ENCODE peak calls at places on chromosome 10, in ten cellular contexts. X is COR-L47; S is amygdala; H is stimulated activated CD8-positive, alpha-beta memory T cell treated with anti-CD3 and anti-CD28 coated beads, Interleukin-4, amount 100 ng/mL, for 48 hours; J is RKO; L is G401; P is M059J; V is H7; W is KG1; F is NCI-H1417. R is an unnamed sample.

GRCh38 chr10:127046975-127047877 is 142.0 kb downstream of the DOCK1 start:
- DNase-seq in X (no peak), S (no peak), H (no peak), J (no peak), L (no peak), P (peak), V (no peak), W (no peak), F (no peak), R (no peak)

GRCh38 chr10:71638087-71638576 is 81.4 kb downstream of the C10orf105 start:
- DNase-seq in X (no peak), S (no peak), H (no peak), J (no peak), L (no peak), P (no peak), V (peak), W (peak), F (no peak), R (no peak)

GRCh38 chr10:132836832-132837540 is 51.0 kb upstream of the NKX6-2 start:
- DNase-seq in X (no peak), S (no peak), H (peak), J (no peak), L (peak), P (peak), V (peak), W (peak), F (no peak), R (peak)

GRCh38 chr10:86506499-86506898 is 15.1 kb downstream of the WAPL start:
- DNase-seq in X (no peak), S (no peak), H (no peak), J (no peak), L (no peak), P (peak), V (no peak), W (no peak), F (no peak), R (no peak)

GRCh38 chr10:21826725-21827124 is 176.8 kb downstream of the DNAJC1 start:
- DNase-seq in X (no peak), S (no peak), H (no peak), J (no peak), L (no peak), P (no peak), V (no peak), W (no peak), F (no peak), R (no peak)

GRCh38 chr10:95655571-95656290 is 780 bp downstream of the ALDH18A1 start:
- DNase-seq in X (no peak), S (no peak), H (peak), J (peak), L (peak), P (peak), V (peak), W (peak), F (no peak), R (no peak)

GRCh38 chr10:114839901-114840300 is 18.3 kb downstream of the FHIP2A start:
- DNase-seq in X (no peak), S (no peak), H (no peak), J (peak), L (no peak), P (no peak), V (no peak), W (no peak), F (no peak), R (no peak)

GRCh38 chr10:10564081-10564480 is 453.6 kb upstream of the CELF2 start:
- DNase-seq in X (peak), S (no peak), H (no peak), J (no peak), L (no peak), P (no peak), V (no peak), W (no peak), F (no peak), R (no peak)

GRCh38 chr10:72638586-72639440 is 12.9 kb upstream of the MICU1 start:
- DNase-seq in X (peak), S (no peak), H (no peak), J (no peak), L (no peak), P (peak), V (no peak), W (no peak), F (peak), R (no peak)

GRCh38 chr10:30447125-30447799 is 13.3 kb downstream of the MAP3K8 start:
- DNase-seq in X (no peak), S (no peak), H (no peak), J (no peak), L (no peak), P (no peak), V (no peak), W (no peak), F (no peak), R (no peak)

GRCh38 chr10:121668336-121669009 is 70.2 kb upstream of the FGFR2 start:
- DNase-seq in X (peak), S (no peak), H (no peak), J (no peak), L (peak), P (peak), V (peak), W (no peak), F (peak), R (no peak)

GRCh38 chr10:121368347-121369025 is 229.8 kb downstream of the FGFR2 start:
- DNase-seq in X (no peak), S (no peak), H (no peak), J (no peak), L (no peak), P (no peak), V (no peak), W (no peak), F (no peak), R (no peak)

GRCh38 chr10:126905776-126906703 is 812 bp downstream of the DOCK1 start:
- DNase-seq in X (no peak), S (no peak), H (no peak), J (peak), L (no peak), P (peak), V (peak), W (no peak), F (no peak), R (no peak)

GRCh38 chr10:28587270-28587969 is 54.5 kb downstream of the WAC start:
- DNase-seq in X (no peak), S (no peak), H (no peak), J (no peak), L (no peak), P (no peak), V (no peak), W (no peak), F (no peak), R (no peak)

GRCh38 chr10:50512743-50513416 is 110.9 kb downstream of the SGMS1 start:
- DNase-seq in X (no peak), S (no peak), H (peak), J (no peak), L (no peak), P (no peak), V (no peak), W (no peak), F (no peak), R (no peak)

GRCh38 chr10:133474833-133475734 is 21.3 kb downstream of the SCART1 start:
- DNase-seq in X (no peak), S (no peak), H (peak), J (no peak), L (no peak), P (no peak), V (peak), W (no peak), F (no peak), R (no peak)

GRCh38 chr10:14385591-14386201 is 55.0 kb upstream of the FRMD4A start:
- DNase-seq in X (no peak), S (no peak), H (no peak), J (peak), L (no peak), P (no peak), V (no peak), W (no peak), F (no peak), R (no peak)

GRCh38 chr10:84333864-84334451 is 5.6 kb downstream of the CCSER2 start:
- DNase-seq in X (no peak), S (no peak), H (peak), J (peak), L (no peak), P (peak), V (no peak), W (peak), F (no peak), R (peak)

GRCh38 chr10:122056431-122057094 is 67.6 kb downstream of the TACC2 start:
- DNase-seq in X (no peak), S (no peak), H (no peak), J (no peak), L (no peak), P (peak), V (no peak), W (no peak), F (no peak), R (no peak)

GRCh38 chr10:62384057-62384446 is 9.9 kb downstream of the ZNF365 start:
- DNase-seq in X (no peak), S (no peak), H (peak), J (peak), L (no peak), P (peak), V (no peak), W (peak), F (no peak), R (no peak)

GRCh38 chr10:24469993-24470392 is 253.7 kb downstream of the ARHGAP21 start:
- DNase-seq in X (no peak), S (no peak), H (no peak), J (no peak), L (no peak), P (peak), V (no peak), W (no peak), F (no peak), R (no peak)

GRCh38 chr10:132961864-132962622 is 19.7 kb upstream of the CFAP46 start:
- DNase-seq in X (no peak), S (no peak), H (peak), J (no peak), L (peak), P (peak), V (peak), W (peak), F (peak), R (peak)

GRCh38 chr10:129960493-129961273 is 3.4 kb downstream of the EBF3 start:
- DNase-seq in X (no peak), S (no peak), H (no peak), J (no peak), L (no peak), P (no peak), V (peak), W (no peak), F (no peak), R (no peak)

GRCh38 chr10:6313107-6313895 is 110.6 kb downstream of the PFKFB3 start:
- DNase-seq in X (no peak), S (no peak), H (no peak), J (no peak), L (no peak), P (no peak), V (no peak), W (no peak), F (no peak), R (no peak)

GRCh38 chr10:60869916-60870728 is 73.9 kb downstream of the RHOBTB1 start:
- DNase-seq in X (peak), S (no peak), H (no peak), J (no peak), L (peak), P (no peak), V (peak), W (no peak), F (no peak), R (no peak)

GRCh38 chr10:43949351-43949750 is 300.7 kb upstream of the ZNF32 start:
- DNase-seq in X (no peak), S (no peak), H (no peak), J (no peak), L (no peak), P (no peak), V (no peak), W (no peak), F (no peak), R (no peak)

GRCh38 chr10:14698487-14699170 is 76.1 kb downstream of the FAM107B start:
- DNase-seq in X (no peak), S (no peak), H (no peak), J (peak), L (no peak), P (peak), V (no peak), W (no peak), F (no peak), R (no peak)

GRCh38 chr10:11573497-11573896 is 38.0 kb downstream of the USP6NL start:
- DNase-seq in X (no peak), S (no peak), H (no peak), J (no peak), L (peak), P (no peak), V (no peak), W (peak), F (no peak), R (no peak)

GRCh38 chr10:7258948-7259523 is 151.8 kb downstream of the SFMBT2 start:
- DNase-seq in X (no peak), S (no peak), H (peak), J (no peak), L (no peak), P (peak), V (no peak), W (no peak), F (no peak), R (peak)

GRCh38 chr10:74177140-74177677 is 26.2 kb downstream of the ADK start:
- DNase-seq in X (no peak), S (no peak), H (peak), J (peak), L (peak), P (peak), V (no peak), W (no peak), F (no peak), R (no peak)

GRCh38 chr10:25294032-25294926 is 119.5 kb downstream of the GPR158 start:
- DNase-seq in X (no peak), S (no peak), H (no peak), J (peak), L (no peak), P (peak), V (no peak), W (no peak), F (no peak), R (no peak)

GRCh38 chr10:103685880-103686669 is 169.3 kb downstream of the SH3PXD2A start:
- DNase-seq in X (peak), S (peak), H (peak), J (peak), L (peak), P (peak), V (peak), W (peak), F (peak), R (peak)

GRCh38 chr10:98405422-98405821 is 9.6 kb downstream of the PYROXD2 start:
- DNase-seq in X (no peak), S (no peak), H (no peak), J (no peak), L (no peak), P (no peak), V (no peak), W (no peak), F (no peak), R (no peak)

GRCh38 chr10:23343591-23344225 is 889 bp downstream of the C10orf67 start:
- DNase-seq in X (peak), S (no peak), H (peak), J (no peak), L (peak), P (peak), V (peak), W (no peak), F (peak), R (peak)

R was measured in activated CD8-positive, alpha-beta memory T cell treated with anti-CD3 and anti-CD28 coated beads for 24 hours.